ENCODE peak calls at places on chromosome 4, in six cellular contexts. U is iris pigment epithelial cell; C is T-helper 22 cell; R is activated CD4-positive, alpha-beta T cell treated with anti-CD3 and anti-CD28 coated beads for 48 hours; N is activated naive CD4-positive, alpha-beta T cell treated with anti-CD3 and anti-CD28 coated beads, Interleukin-2, amount 10 ng/mL, durations not matched to agents 7 days and 5 days; L is cardiac muscle cell. Z is an unnamed sample.

GRCh38 chr4:174910271-174910670 is 7.9 kb upstream of the ADAM29 start:
- DNase-seq in L (no peak), C (no peak), U (no peak), R (no peak), N (no peak), Z (no peak)

GRCh38 chr4:113834302-113834701 is 72.8 kb upstream of the CAMK2D start:
- DNase-seq in R (no peak), N (no peak), C (no peak), U (no peak), L (no peak), Z (no peak)

GRCh38 chr4:146959692-146960091 is 14.0 kb upstream of the TTC29 start:
- DNase-seq in U (no peak), R (no peak), L (peak; percentile 31), C (no peak), N (no peak), Z (no peak)

GRCh38 chr4:48112017-48112667 is 21.9 kb downstream of the TXK start:
- DNase-seq in L (no peak), C (no peak), N (no peak), U (peak; percentile 18), R (no peak), Z (no peak)

GRCh38 chr4:116839826-116840225 is 245.6 kb downstream of the TRAM1L1 start:
- DNase-seq in R (no peak), C (no peak), U (peak; percentile 7), L (no peak), N (no peak), Z (no peak)

GRCh38 chr4:71355045-71355444 is 16.2 kb downstream of the SLC4A4 start:
- DNase-seq in R (no peak), L (no peak), N (no peak), U (no peak), C (no peak), Z (no peak)

GRCh38 chr4:52780206-52780605 is 29.0 kb upstream of the ERVMER34-1 start:
- DNase-seq in N (no peak), U (peak; percentile 31), L (no peak), R (no peak), C (no peak), Z (no peak)

GRCh38 chr4:150710770-150711375 is 128.9 kb downstream of the MAB21L2 start:
- DNase-seq in N (no peak), L (no peak), R (no peak), C (no peak), U (no peak), Z (no peak)